ENCODE peak calls at places on chromosomes 12 and 14, in eight cellular contexts. T, L, Z, W, J, M, B and V are unnamed samples.

GRCh38 chr12:40197590-40197989 is 27.2 kb upstream of the LRRK2 start:
- DNase-seq in T (no peak), L (no peak), Z (no peak), W (no peak), J (no peak), M (no peak), B (no peak), V (no peak)

GRCh38 chr12:111596985-111597730 is 2.0 kb downstream of the ATXN2 start:
- DNase-seq in T (peak), L (peak), Z (peak), W (peak), J (no peak), M (peak), B (peak), V (no peak)

GRCh38 chr12:4771172-4771959 is 51.2 kb downstream of the GALNT8 start:
- DNase-seq in T (no peak), L (no peak), Z (no peak), W (no peak), J (no peak), M (no peak), B (no peak), V (no peak)

GRCh38 chr14:104403421-104404220 is 175.9 kb upstream of the C14orf180 start:
- DNase-seq in T (no peak), L (no peak), Z (no peak), W (no peak), J (no peak), M (no peak), B (no peak), V (no peak)

GRCh38 chr14:45790293-45790692 is 537.3 kb upstream of the MIS18BP1 start:
- DNase-seq in T (no peak), L (no peak), Z (no peak), W (no peak), J (no peak), M (no peak), B (no peak), V (no peak)

GRCh38 chr12:50110762-50111416 is 1.1 kb upstream of the COX14 start:
- DNase-seq in T (no peak), L (peak), Z (peak), W (peak), J (peak), M (peak), B (peak), V (no peak)

GRCh38 chr12:93591137-93591868 is 18.8 kb downstream of the SOCS2 start:
- DNase-seq in T (peak), L (peak), Z (peak), W (peak), J (peak), M (peak), B (peak), V (no peak)

GRCh38 chr12:115988629-115989563 is 288.6 kb downstream of the MED13L start:
- DNase-seq in T (no peak), L (no peak), Z (no peak), W (no peak), J (no peak), M (no peak), B (peak), V (no peak)

GRCh38 chr14:89205137-89205740 is 211.8 kb downstream of the FOXN3 start:
- DNase-seq in T (no peak), L (no peak), Z (no peak), W (no peak), J (no peak), M (no peak), B (no peak), V (no peak)

GRCh38 chr12:51814311-51815088 is 34.0 kb downstream of the FIGNL2 start:
- DNase-seq in T (peak), L (peak), Z (peak), W (peak), J (peak), M (peak), B (peak), V (peak)

GRCh38 chr12:2998789-2999264 is 39.6 kb downstream of the TEAD4 start:
- DNase-seq in T (peak), L (peak), Z (peak), W (peak), J (no peak), M (peak), B (no peak), V (no peak)

GRCh38 chr12:62098131-62098530 is 162.1 kb upstream of the USP15 start:
- DNase-seq in T (no peak), L (peak), Z (no peak), W (no peak), J (no peak), M (no peak), B (no peak), V (no peak)

GRCh38 chr12:121737421-121737820 is 24.9 kb downstream of the TMEM120B start:
- DNase-seq in T (no peak), L (no peak), Z (no peak), W (no peak), J (no peak), M (no peak), B (no peak), V (no peak)

GRCh38 chr12:125187148-125187733 is 122.0 kb downstream of the AACS start:
- DNase-seq in T (no peak), L (no peak), Z (no peak), W (no peak), J (no peak), M (no peak), B (no peak), V (no peak)

GRCh38 chr12:121124402-121125109 is 8.1 kb upstream of the P2RX7 start:
- DNase-seq in T (peak), L (no peak), Z (peak), W (no peak), J (no peak), M (peak), B (peak), V (no peak)

GRCh38 chr12:125340791-125341190 is 275.6 kb downstream of the AACS start:
- DNase-seq in T (peak), L (no peak), Z (peak), W (peak), J (no peak), M (peak), B (peak), V (no peak)

GRCh38 chr12:81167694-81168093 is 89.8 kb downstream of the ACSS3 start:
- DNase-seq in T (peak), L (no peak), Z (peak), W (no peak), J (no peak), M (no peak), B (peak), V (no peak)

GRCh38 chr14:51653096-51653814 is 1.5 kb downstream of the FRMD6 start:
- DNase-seq in T (peak), L (no peak), Z (peak), W (no peak), J (no peak), M (no peak), B (peak), V (no peak)

GRCh38 chr12:108801736-108802665 is 55.4 kb downstream of the SSH1 start:
- DNase-seq in T (peak), L (no peak), Z (peak), W (peak), J (no peak), M (no peak), B (peak), V (no peak)

GRCh38 chr12:22050078-22050477 is 4.1 kb downstream of the CMAS start:
- DNase-seq in T (no peak), L (no peak), Z (no peak), W (no peak), J (no peak), M (no peak), B (no peak), V (no peak)

GRCh38 chr12:27193106-27193505 is 51.0 kb upstream of the STK38L start:
- DNase-seq in T (peak), L (no peak), Z (peak), W (no peak), J (no peak), M (peak), B (no peak), V (no peak)

GRCh38 chr12:3537916-3538690 is 47.1 kb downstream of the PRMT8 start:
- DNase-seq in T (no peak), L (no peak), Z (no peak), W (no peak), J (no peak), M (no peak), B (no peak), V (no peak)

GRCh38 chr14:74290415-74290814 is 12.3 kb downstream of the ABCD4 start:
- DNase-seq in T (peak), L (no peak), Z (no peak), W (no peak), J (no peak), M (no peak), B (peak), V (no peak)

GRCh38 chr12:51592034-51592705 is 1.1 kb downstream of the SCN8A start:
- DNase-seq in T (peak), L (no peak), Z (peak), W (no peak), J (no peak), M (no peak), B (peak), V (no peak)

GRCh38 chr12:34625116-34625515 is 602.8 kb downstream of the ALG10 start:
- DNase-seq in T (no peak), L (no peak), Z (peak), W (no peak), J (no peak), M (no peak), B (peak), V (no peak)

GRCh38 chr14:79564371-79564770 is 646.9 kb downstream of the DIO2 start:
- DNase-seq in T (no peak), L (no peak), Z (no peak), W (no peak), J (no peak), M (no peak), B (no peak), V (no peak)

GRCh38 chr14:20179218-20179617 is 11.5 kb upstream of the OR11G2 start:
- DNase-seq in T (no peak), L (peak), Z (no peak), W (peak), J (no peak), M (peak), B (no peak), V (no peak)

GRCh38 chr14:60905930-60906329 is 74.9 kb downstream of the TRMT5 start:
- DNase-seq in T (no peak), L (no peak), Z (peak), W (no peak), J (no peak), M (no peak), B (peak), V (no peak)

GRCh38 chr12:116150452-116150851 is 127.0 kb downstream of the MED13L start:
- DNase-seq in T (no peak), L (no peak), Z (no peak), W (no peak), J (no peak), M (no peak), B (no peak), V (no peak)

GRCh38 chr14:41229824-41230223 is 376.9 kb upstream of the LRFN5 start:
- DNase-seq in T (no peak), L (no peak), Z (no peak), W (no peak), J (no peak), M (no peak), B (no peak), V (no peak)

GRCh38 chr12:67019070-67019469 is 250.1 kb upstream of the CAND1 start:
- DNase-seq in T (peak), L (no peak), Z (no peak), W (no peak), J (no peak), M (peak), B (no peak), V (no peak)

GRCh38 chr12:110247340-110248095 is 33.5 kb upstream of the ATP2A2 start:
- DNase-seq in T (no peak), L (no peak), Z (no peak), W (peak), J (no peak), M (peak), B (peak), V (no peak)

GRCh38 chr14:94081386-94081820 is 293 bp downstream of the IFI27L1 start:
- DNase-seq in T (no peak), L (no peak), Z (no peak), W (no peak), J (no peak), M (peak), B (peak), V (no peak)

GRCh38 chr12:120598674-120599463 is 17.7 kb upstream of the POP5 start:
- DNase-seq in T (no peak), L (peak), Z (peak), W (no peak), J (no peak), M (peak), B (peak), V (no peak)

GRCh38 chr12:103626498-103626897 is 39.4 kb downstream of the STAB2 start:
- DNase-seq in T (peak), L (peak), Z (peak), W (peak), J (no peak), M (peak), B (peak), V (no peak)
- TF ChIP-seq CTCF in T (peak), L (no peak), Z (peak), W (peak), J (no peak), M (peak), B (peak), V (peak)

GRCh38 chr12:54529581-54529980 is 19.8 kb upstream of the PDE1B start:
- DNase-seq in T (no peak), L (no peak), Z (no peak), W (no peak), J (no peak), M (no peak), B (no peak), V (no peak)
- TF ChIP-seq CTCF in T (no peak), L (no peak), Z (no peak), W (no peak), J (no peak), M (no peak), B (no peak), V (no peak)

GRCh38 chr12:123076604-123077297 is 74.1 kb downstream of the PITPNM2 start:
- DNase-seq in T (no peak), L (no peak), Z (no peak), W (no peak), J (no peak), M (no peak), B (peak), V (no peak)

GRCh38 chr12:123075092-123075491 is 75.8 kb downstream of the PITPNM2 start:
- DNase-seq in T (no peak), L (no peak), Z (peak), W (no peak), J (no peak), M (no peak), B (no peak), V (no peak)

GRCh38 chr12:123077298-123078113 is 73.4 kb downstream of the PITPNM2 start:
- DNase-seq in T (no peak), L (no peak), Z (no peak), W (no peak), J (no peak), M (no peak), B (no peak), V (no peak)

GRCh38 chr12:123073962-123074801 is 76.7 kb downstream of the PITPNM2 start:
- DNase-seq in T (no peak), L (no peak), Z (no peak), W (no peak), J (no peak), M (no peak), B (no peak), V (no peak)

DNA sequence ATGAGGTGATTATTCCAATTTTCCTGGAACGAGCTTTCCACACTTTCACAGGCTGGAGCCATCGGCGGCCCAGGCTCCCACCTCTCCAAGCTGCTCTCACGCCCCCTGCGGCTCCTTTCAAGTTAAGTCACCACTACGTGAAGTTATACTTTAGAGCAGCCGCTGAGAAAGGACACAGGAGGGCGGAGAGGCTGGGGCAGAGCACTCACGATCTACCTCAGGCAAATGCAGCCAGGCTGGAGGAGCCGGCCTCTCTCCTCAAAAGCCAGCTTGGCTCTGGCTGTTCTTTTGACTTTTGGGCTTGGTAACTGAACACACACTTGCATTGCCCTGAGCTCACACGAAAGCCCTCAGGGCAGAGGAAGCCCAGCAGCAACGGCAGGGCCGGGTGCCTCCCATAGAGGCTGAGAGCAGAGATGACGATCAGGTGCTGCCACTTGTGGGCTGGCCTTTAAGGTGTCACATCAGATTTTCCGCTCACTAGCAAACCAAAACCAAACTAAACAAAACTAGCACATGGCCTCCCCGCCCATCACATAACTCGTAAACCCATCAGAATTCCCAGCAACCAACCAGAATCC is 75.2 kb downstream of the PITPNM2 start:
- DNase-seq in T (peak), L (no peak), Z (no peak), W (no peak), J (no peak), M (no peak), B (peak), V (no peak)
- TF ChIP-seq CTCF in T (peak), L (no peak), Z (no peak), W (peak), J (no peak), M (no peak), B (no peak), V (peak)

DNA sequence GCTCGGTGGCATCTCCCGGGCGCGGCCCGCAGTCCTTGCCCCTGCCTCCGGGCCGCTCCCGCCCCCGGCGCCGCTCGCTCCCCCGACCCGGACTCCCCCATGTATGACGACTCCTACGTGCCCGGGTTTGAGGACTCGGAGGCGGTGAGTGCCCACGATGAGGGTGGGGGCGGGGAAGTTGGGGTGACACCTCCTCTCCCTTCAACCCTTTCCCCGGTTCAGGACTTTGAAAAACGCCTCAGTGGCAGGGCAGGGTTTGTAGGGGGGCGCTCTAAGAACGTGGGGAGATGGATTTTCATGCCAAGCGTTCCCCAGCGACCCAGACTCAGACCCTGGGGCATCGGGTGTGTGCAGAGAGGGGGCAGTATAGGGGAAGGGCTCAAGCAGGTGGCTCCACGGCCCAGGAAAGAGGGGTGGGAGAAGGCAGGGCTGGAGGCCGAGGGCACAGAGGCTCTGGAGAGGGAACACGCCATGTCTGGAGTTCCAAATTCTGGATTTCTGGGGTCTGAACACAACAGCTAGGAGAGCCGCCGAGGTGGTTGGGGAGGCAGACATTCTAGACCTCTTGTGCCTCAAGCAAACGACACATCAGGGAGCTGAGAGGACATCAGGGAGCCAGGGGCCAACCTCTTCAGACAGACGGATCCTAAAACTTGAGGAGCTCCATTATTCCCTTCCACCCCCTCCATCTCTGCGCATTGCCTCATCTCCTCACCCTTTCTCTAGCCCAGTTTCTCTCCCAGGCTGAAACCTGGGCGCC is 715 bp downstream of the CACNB3 start:
- DNase-seq in T (no peak), L (no peak), Z (no peak), W (no peak), J (peak), M (no peak), B (no peak), V (no peak)
- TF ChIP-seq CTCF in T (peak), L (no peak), Z (peak), W (peak), J (no peak), M (no peak), B (peak), V (peak)

GRCh38 chr12:102740157-102741032 is 176.6 kb downstream of the PAH start:
- DNase-seq in T (peak), L (no peak), Z (peak), W (no peak), J (no peak), M (no peak), B (peak), V (no peak)
- TF ChIP-seq CTCF in T (no peak), L (no peak), Z (peak), W (peak), J (no peak), M (peak), B (peak), V (peak)

GRCh38 chr14:55327179-55327578 is 56.0 kb downstream of the FBXO34 start:
- DNase-seq in T (no peak), L (no peak), Z (no peak), W (no peak), J (no peak), M (no peak), B (no peak), V (no peak)

GRCh38 chr14:55323910-55324309 is 52.7 kb downstream of the FBXO34 start:
- DNase-seq in T (no peak), L (no peak), Z (no peak), W (no peak), J (no peak), M (no peak), B (no peak), V (no peak)

GRCh38 chr14:55329999-55330710 is 58.9 kb downstream of the FBXO34 start:
- DNase-seq in T (no peak), L (no peak), Z (peak), W (no peak), J (no peak), M (no peak), B (peak), V (no peak)

GRCh38 chr14:55328317-55328716 is 57.1 kb downstream of the FBXO34 start:
- DNase-seq in T (no peak), L (no peak), Z (peak), W (no peak), J (no peak), M (no peak), B (no peak), V (no peak)

GRCh38 chr14:55324812-55325211 is 53.6 kb downstream of the FBXO34 start:
- DNase-seq in T (no peak), L (no peak), Z (no peak), W (no peak), J (no peak), M (no peak), B (no peak), V (no peak)
- TF ChIP-seq CTCF in T (no peak), L (no peak), Z (no peak), W (no peak), J (no peak), M (no peak), B (no peak), V (no peak)